ENCODE peak calls at places on chromosomes 3 and 15, in five cellular contexts. O, M, I, X and B are unnamed samples.

GRCh38 chr15:100966997-100967396 is 47.8 kb downstream of the LRRK1 start:
- DNase-seq in O (no peak), M (no peak), I (no peak), X (no peak), B (no peak)

GRCh38 chr3:73192036-73192738 is 130.7 kb downstream of the EBLN2 start:
- DNase-seq in O (no peak), M (peak; percentile 66), I (no peak), X (peak; percentile 58), B (peak; percentile 18)

GRCh38 chr15:89335289-89336041 is 841 bp upstream of the POLG start:
- DNase-seq in O (no peak), M (peak; percentile 70), I (no peak), X (peak; percentile 10), B (peak; percentile 89)

GRCh38 chr3:99172736-99173657 is 271.5 kb upstream of the DCBLD2 start:
- DNase-seq in O (peak; percentile 85), M (peak; percentile 81), I (peak; percentile 56), X (peak; percentile 54), B (peak; percentile 65)

GRCh38 chr3:43062556-43063040 is 43.3 kb downstream of the POMGNT2 start:
- DNase-seq in O (peak; percentile 39), M (peak; percentile 30), I (peak; percentile 13), X (no peak), B (peak; percentile 24)

GRCh38 chr15:71758716-71759115 is 51.6 kb upstream of the NR2E3 start:
- DNase-seq in O (no peak), M (no peak), I (no peak), X (no peak), B (no peak)

GRCh38 chr3:196003611-196004010 is 78.3 kb downstream of the TFRC start:
- DNase-seq in O (no peak), M (no peak), I (no peak), X (no peak), B (no peak)

GRCh38 chr3:158120330-158120729 is 10.4 kb downstream of the RSRC1 start:
- DNase-seq in O (no peak), M (no peak), I (no peak), X (no peak), B (no peak)

GRCh38 chr15:78056714-78057269 is 20.7 kb downstream of the TBC1D2B start:
- DNase-seq in O (peak; percentile 41), M (no peak), I (peak; percentile 46), X (no peak), B (peak; percentile 47)

GRCh38 chr15:67969892-67970291 is 84.2 kb upstream of the PIAS1 start:
- DNase-seq in O (no peak), M (no peak), I (no peak), X (no peak), B (no peak)

GRCh38 chr15:67972377-67972776 is 81.7 kb upstream of the PIAS1 start:
- DNase-seq in O (no peak), M (no peak), I (no peak), X (no peak), B (no peak)

GRCh38 chr15:67973846-67974245 is 80.3 kb upstream of the PIAS1 start:
- DNase-seq in O (no peak), M (no peak), I (no peak), X (no peak), B (no peak)

GRCh38 chr15:67968564-67969440 is 85.3 kb upstream of the PIAS1 start:
- DNase-seq in O (no peak), M (peak; percentile 36), I (no peak), X (no peak), B (no peak)

GRCh38 chr15:67967871-67968423 is 86.2 kb upstream of the PIAS1 start:
- DNase-seq in O (peak; percentile 45), M (peak; percentile 90), I (peak; percentile 53), X (no peak), B (peak; percentile 59)
- H3K4me3 ChIP-seq in O (peak overlapping the region; percentile 34), M (peak overlapping the region; percentile 48), I (peak overlapping the region; percentile 54), X (no peak overlapping the region), B (peak overlapping the region; percentile 12)

GRCh38 chr15:75452364-75452967 is 976 bp upstream of the SIN3A start:
- DNase-seq in O (peak; percentile 83), M (peak; percentile 89), I (peak; percentile 56), X (peak; percentile 64), B (peak; percentile 83)

GRCh38 chr15:75452968-75453702 is 1.6 kb upstream of the SIN3A start:
- DNase-seq in O (peak; percentile 29), M (peak; percentile 81), I (peak; percentile 10), X (peak; percentile 42), B (peak; percentile 60)

GRCh38 chr15:75455424-75455981 is 4.0 kb upstream of the SIN3A start:
- DNase-seq in O (peak; percentile 67), M (peak; percentile 93), I (peak; percentile 53), X (peak; percentile 69), B (peak; percentile 84)

GRCh38 chr15:75454471-75455418 is 3.3 kb upstream of the SIN3A start:
- DNase-seq in O (no peak), M (peak; percentile 85), I (no peak), X (no peak), B (peak; percentile 80)

GRCh38 chr15:75453703-75454470 is 2.4 kb upstream of the SIN3A start:
- DNase-seq in O (peak; percentile 100), M (peak; percentile 100), I (peak; percentile 99), X (peak; percentile 100), B (peak; percentile 98)
- TF ChIP-seq CTCF in O (no peak), M (no peak), I (no peak), X (no peak), B (no peak)

GRCh38 chr15:85910796-85911195 is 116.1 kb upstream of the KLHL25 start:
- DNase-seq in O (no peak), M (peak; percentile 25), I (peak; percentile 4), X (no peak), B (no peak)
- H2AFZ ChIP-seq in O (no peak overlapping the region), M (peak overlapping the region; percentile 92), I (peak overlapping the region; percentile 24), X (no peak overlapping the region), B (no peak overlapping the region)

GRCh38 chr3:78728406-78729145 is 1039.2 kb downstream of the ROBO1 start:
- DNase-seq in O (peak; percentile 80), M (peak; percentile 57), I (peak; percentile 51), X (no peak), B (no peak)
- H3K4me3 ChIP-seq in O (no peak overlapping the region), M (no peak overlapping the region), I (no peak overlapping the region), X (no peak overlapping the region), B (no peak overlapping the region)

GRCh38 chr3:122456074-122456473 is 40.2 kb upstream of the WDR5B start:
- DNase-seq in O (no peak), M (no peak), I (no peak), X (peak; percentile 35), B (no peak)
- TF ChIP-seq CTCF in O (no peak), M (no peak), I (no peak), X (no peak), B (no peak)

GRCh38 chr3:190586631-190587000 is 72.7 kb downstream of the IL1RAP start:
- DNase-seq in O (peak; percentile 28), M (no peak), I (peak; percentile 57), X (no peak), B (peak; percentile 24)
- H2AFZ ChIP-seq in O (peak overlapping the region; percentile 57), M (no peak overlapping the region), I (no peak overlapping the region), X (no peak overlapping the region), B (no peak overlapping the region)

GRCh38 chr3:14824646-14825045 is 5.9 kb downstream of the FGD5 start:
- DNase-seq in O (no peak), M (no peak), I (no peak), X (no peak), B (no peak)
- H3K4me3 ChIP-seq in O (no peak overlapping the region), M (no peak overlapping the region), I (no peak overlapping the region), X (no peak overlapping the region), B (no peak overlapping the region)

DNA sequence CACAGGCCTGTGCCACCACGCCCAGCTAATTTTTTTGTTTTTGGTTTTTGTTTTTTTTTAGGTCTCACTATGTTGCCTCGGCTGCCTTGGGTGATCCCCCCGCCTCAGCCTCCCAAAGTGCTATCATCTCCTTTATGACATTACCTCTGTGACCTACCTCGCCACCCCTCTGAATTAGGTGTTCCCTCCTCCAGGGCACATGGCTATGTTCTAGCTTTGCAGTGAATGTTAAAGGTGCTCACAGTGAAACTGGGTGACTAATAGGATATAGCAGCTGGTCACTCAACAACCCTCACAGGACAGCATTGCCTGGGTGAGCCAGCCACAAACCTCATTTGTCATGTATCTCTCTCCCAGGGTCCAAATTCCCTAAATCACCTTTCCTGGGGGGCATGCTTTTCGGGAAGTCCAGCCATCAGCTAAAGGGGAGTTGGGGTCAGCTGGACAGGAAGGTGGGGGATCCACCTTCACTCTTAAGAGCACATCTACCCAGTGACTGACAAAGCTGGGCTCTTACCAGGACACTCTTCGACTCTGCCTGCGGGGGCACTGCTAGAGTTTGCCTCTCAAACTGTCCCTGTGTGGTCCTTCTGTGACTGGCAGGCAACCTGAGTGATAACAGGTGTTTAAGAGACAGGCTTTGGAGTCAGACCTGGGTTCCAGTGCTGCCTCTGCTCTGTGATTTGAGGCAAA is 1.6 kb upstream of the TTLL3 start:
- DNase-seq in O (peak; percentile 22), M (peak; percentile 77), I (no peak), X (peak; percentile 31), B (peak; percentile 33)
- TF ChIP-seq CTCF in O (peak; percentile 36), M (peak; percentile 52), I (no peak), X (peak; percentile 48), B (peak; percentile 51)

GRCh38 chr3:155491696-155492095 is 198.2 kb upstream of the STRIT1 start:
- DNase-seq in O (no peak), M (no peak), I (no peak), X (no peak), B (no peak)
- H2AFZ ChIP-seq in O (no peak overlapping the region), M (no peak overlapping the region), I (no peak overlapping the region), X (no peak overlapping the region), B (no peak overlapping the region)